ENCODE peak calls at places on chromosomes 1 and 21, in four cellular contexts. G, P, W and K are unnamed samples. For H3K9me3 and H3K4me1, the result is how much of the 10 kb centered on the place peaks cover.

GRCh38 chr1:60068393-60069045 is 5.1 kb downstream of the C1orf87 start:
- DNase-seq in G (no peak), P (no peak), W (no peak), K (no peak)

GRCh38 chr1:160653620-160654016 is 6.8 kb upstream of the SLAMF1 start:
- DNase-seq in G (no peak), P (no peak), W (no peak), K (no peak)

GRCh38 chr1:168079761-168080160 is 57.0 kb downstream of the GPR161 start:
- DNase-seq in G (no peak), P (no peak), W (no peak), K (no peak)

GRCh38 chr21:40177979-40178378 is 310.7 kb downstream of the PCP4 start:
- DNase-seq in G (no peak), P (no peak), W (no peak), K (no peak)

GRCh38 chr1:201469645-201470074 is 672 bp upstream of the PHLDA3 start:
- DNase-seq in G (no peak), P (no peak), W (no peak), K (no peak)

GRCh38 chr1:112722601-112723510 is 7.7 kb upstream of the PPM1J start:
- DNase-seq in G (no peak), P (peak), W (peak), K (peak)

GRCh38 chr1:154148787-154149186 is 6.1 kb downstream of the NUP210L start:
- DNase-seq in G (no peak), P (no peak), W (no peak), K (no peak)

GRCh38 chr1:203867816-203868215 is 6.4 kb downstream of the SNRPE start:
- DNase-seq in G (no peak), P (no peak), W (no peak), K (no peak)

GRCh38 chr1:56301791-56302190 is 277.6 kb downstream of the PLPP3 start:
- DNase-seq in G (no peak), P (no peak), W (no peak), K (no peak)

GRCh38 chr21:31755027-31755426 is 23.1 kb upstream of the SCAF4 start:
- DNase-seq in G (no peak), P (no peak), W (no peak), K (no peak)

GRCh38 chr1:214923516-214923915 is 159.0 kb upstream of the KCNK2 start:
- DNase-seq in G (no peak), P (no peak), W (no peak), K (no peak)
- H3K9me3 ChIP-seq in G (under half), P (under half), W (under half), K (under half)

DNA sequence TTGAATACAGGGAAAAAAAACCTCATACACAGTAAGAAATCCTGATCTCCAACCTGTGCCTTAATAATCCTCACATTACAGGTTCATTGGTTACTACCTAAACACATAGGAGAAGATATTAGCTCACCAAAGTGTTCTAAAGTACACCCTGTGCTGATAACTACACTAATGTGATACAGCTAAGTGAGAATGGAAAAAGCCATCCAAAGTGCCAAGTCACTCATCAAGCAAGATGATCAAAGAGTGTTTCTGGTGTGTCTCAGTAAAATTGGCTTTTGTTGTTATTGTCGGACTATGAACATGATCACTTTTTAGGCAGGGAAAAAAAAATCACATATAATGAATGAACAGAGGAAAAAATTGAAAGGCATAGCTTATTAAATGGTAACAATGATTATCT is 31.4 kb downstream of the EPS15 start:
- DNase-seq in G (no peak), P (no peak), W (no peak), K (no peak)
- H3K4me1 ChIP-seq in G (under half), P (under half), W (under half), K (under half)

DNA sequence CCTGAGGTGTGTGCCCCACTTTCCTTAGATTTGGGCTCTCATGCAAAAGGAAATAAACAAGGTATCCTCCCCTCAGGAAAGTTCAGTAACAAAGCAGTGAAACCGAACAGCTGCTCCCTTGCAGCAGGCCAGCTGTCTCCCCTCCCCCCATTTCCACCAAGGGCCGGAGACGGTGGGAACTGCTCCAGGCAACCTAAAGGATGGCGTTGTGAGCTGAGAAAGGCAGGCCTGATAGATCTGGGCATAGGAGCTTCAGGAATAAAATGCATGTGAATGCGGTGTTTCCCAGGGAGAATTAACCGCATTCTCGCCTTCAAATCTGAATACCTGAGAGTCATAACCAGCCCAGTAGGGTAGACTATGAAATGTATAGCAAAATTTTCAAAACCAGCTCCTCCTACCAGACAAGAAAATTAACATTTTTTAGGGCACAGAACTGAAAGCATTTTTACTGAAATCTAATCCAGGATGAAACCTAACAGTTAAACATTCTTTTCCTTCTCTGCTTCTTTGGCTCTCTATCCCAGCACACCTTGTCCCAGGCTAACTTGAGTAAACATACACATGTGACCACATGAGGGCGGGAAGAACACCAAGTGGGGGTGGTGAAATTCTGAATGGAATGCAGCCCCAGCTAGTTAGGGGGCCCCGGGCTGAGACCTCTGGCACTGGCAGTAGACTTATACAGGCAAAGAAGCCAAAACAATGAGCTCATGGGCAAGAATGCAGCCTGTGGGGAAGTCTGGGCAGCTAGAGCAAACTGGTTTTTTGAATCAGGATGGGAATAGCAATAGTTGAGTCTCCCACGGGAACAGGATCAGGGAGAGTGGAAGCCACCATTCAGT is 11.5 kb downstream of the MCL1 start:
- DNase-seq in G (peak), P (peak), W (peak), K (peak)
- H3K4me3 ChIP-seq in G (peak), P (peak), W (peak), K (peak)

GRCh38 chr1:247182994-247183393 is 11.2 kb upstream of the ZNF124 start:
- DNase-seq in G (no peak), P (no peak), W (no peak), K (no peak)
- H3K9me3 ChIP-seq in G (under half), P (under half), W (under half), K (under half)

GRCh38 chr1:226739696-226740065 is 599 bp upstream of the ITPKB start:
- DNase-seq in G (no peak), P (no peak), W (no peak), K (no peak)

GRCh38 chr1:226738421-226738994 is 574 bp downstream of the ITPKB start:
- DNase-seq in G (peak), P (peak), W (no peak), K (peak)

GRCh38 chr1:226743259-226743658 is 4.2 kb upstream of the ITPKB start:
- DNase-seq in G (no peak), P (no peak), W (no peak), K (no peak)

GRCh38 chr1:226738995-226739695 is at the start of gene ITPKB:
- DNase-seq in G (peak), P (peak), W (no peak), K (peak)

GRCh38 chr1:226741009-226741408 is 1.9 kb upstream of the ITPKB start:
- DNase-seq in G (no peak), P (no peak), W (no peak), K (peak)
- H3K4me1 ChIP-seq in G (under half), P (under half), W (under half), K (under half)

GRCh38 chr1:246549665-246550064 is 16.4 kb downstream of the TFB2M start:
- DNase-seq in G (no peak), P (no peak), W (no peak), K (no peak)

GRCh38 chr1:246552110-246552509 is 14.0 kb downstream of the TFB2M start:
- DNase-seq in G (no peak), P (no peak), W (no peak), K (no peak)

GRCh38 chr1:246554201-246554600 is 11.9 kb downstream of the TFB2M start:
- DNase-seq in G (no peak), P (no peak), W (no peak), K (no peak)

DNA sequence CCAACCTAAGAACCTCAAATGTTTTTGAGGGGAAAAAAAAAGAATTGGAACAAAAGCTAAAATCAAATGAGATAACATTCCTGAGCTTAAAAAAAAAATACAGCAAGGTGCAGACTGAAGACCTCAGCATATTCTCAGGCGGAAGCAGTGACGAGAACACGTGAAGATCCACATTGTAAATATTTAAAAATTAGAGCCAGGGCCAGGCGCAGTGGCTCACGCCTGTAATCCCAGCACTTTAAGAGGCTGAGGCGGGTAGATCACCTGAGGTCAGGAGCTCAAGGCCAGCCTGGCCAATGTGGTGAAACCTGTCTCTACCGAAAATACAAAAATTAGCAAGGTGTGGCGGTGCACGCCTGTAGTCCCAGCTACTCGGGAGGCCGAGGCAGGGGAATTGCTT is 15.7 kb downstream of the TFB2M start:
- DNase-seq in G (no peak), P (no peak), W (no peak), K (no peak)
- H3K4me3 ChIP-seq in G (no peak), P (no peak), W (no peak), K (no peak)

GRCh38 chr1:232474821-232475220 is 155.1 kb downstream of the SIPA1L2 start:
- DNase-seq in G (no peak), P (no peak), W (no peak), K (no peak)
- H3K9me3 ChIP-seq in G (under half), P (under half), W (under half), K (under half)

GRCh38 chr1:236913371-236914037 is 90.7 kb downstream of the MT1HL1 start:
- DNase-seq in G (no peak), P (no peak), W (no peak), K (no peak)

GRCh38 chr1:236920270-236920894 is 83.9 kb downstream of the MT1HL1 start:
- DNase-seq in G (no peak), P (no peak), W (no peak), K (no peak)

GRCh38 chr1:236916131-236916800 is 88.0 kb downstream of the MT1HL1 start:
- DNase-seq in G (no peak), P (no peak), W (no peak), K (no peak)

GRCh38 chr1:236914375-236914774 is 89.9 kb downstream of the MT1HL1 start:
- DNase-seq in G (no peak), P (no peak), W (no peak), K (no peak)

DNA sequence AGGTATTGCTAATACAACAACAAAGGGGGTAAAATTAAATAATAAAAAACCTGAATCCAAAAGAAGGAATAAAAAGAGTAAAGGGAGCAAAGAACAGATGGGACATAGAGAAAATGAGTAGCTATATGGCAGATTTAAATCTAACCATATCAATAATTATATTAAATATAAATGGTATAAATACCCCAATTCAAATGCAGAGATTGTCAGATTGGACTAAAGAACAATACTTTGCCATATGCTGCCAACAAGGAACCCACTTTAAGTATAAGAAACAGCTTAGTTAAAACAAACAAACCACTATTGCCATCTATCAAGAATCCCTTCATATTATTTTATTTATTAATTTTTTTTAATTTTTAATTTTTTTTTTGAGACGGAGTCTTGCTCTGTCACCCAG is 86.8 kb downstream of the MT1HL1 start:
- DNase-seq in G (no peak), P (no peak), W (no peak), K (no peak)
- H3K4me1 ChIP-seq in G (under half), P (under half), W (under half), K (under half)